ENCODE peak calls at places on chromosomes 3 and 15, in six cellular contexts. Q is upper lobe of right lung, Y is GM12878, O is tibial nerve, D is cardiac muscle cell, M is mammary epithelial cell. S is an unnamed sample.

GRCh38 chr15:31560643-31561042 is 234.0 kb downstream of the KLF13 start:
- DNase-seq in D (no peak), Q (no peak), M (no peak), O (no peak), Y (no peak), S (no peak)

GRCh38 chr15:100987143-100987542 is 68.0 kb downstream of the LRRK1 start:
- DNase-seq in Q (no peak), D (no peak), M (no peak), O (no peak), Y (no peak), S (no peak)

GRCh38 chr3:45560270-45561020 is 34.1 kb upstream of the LIMD1 start:
- DNase-seq in D (no peak), Q (no peak), O (peak; percentile 71), M (no peak), Y (no peak), S (no peak)

GRCh38 chr3:28923994-28924393 is 356.9 kb upstream of the RBMS3 start:
- DNase-seq in D (no peak), Q (no peak), M (no peak), Y (no peak), O (no peak), S (no peak)

GRCh38 chr15:82045179-82045891 is 483 bp downstream of the MEX3B start:
- DNase-seq in Y (no peak), M (peak; percentile 46), D (peak; percentile 78), O (peak; percentile 22), Q (no peak), S (peak; percentile 37)

GRCh38 chr15:41806291-41807181 is 21.4 kb upstream of the JMJD7 start:
- DNase-seq in Y (no peak), O (no peak), Q (no peak), M (peak; percentile 88), D (peak; percentile 78), S (no peak)

GRCh38 chr15:41284425-41285177 is 47.8 kb downstream of the OIP5 start:
- DNase-seq in Y (no peak), O (no peak), D (peak; percentile 42), M (peak; percentile 23), Q (no peak), S (peak; percentile 45)

GRCh38 chr3:196813903-196814302 is 53.8 kb upstream of the SENP5 start:
- DNase-seq in Y (no peak), O (no peak), M (no peak), Q (no peak), D (no peak), S (no peak)

GRCh38 chr15:90588427-90588826 is 58.7 kb downstream of the CRTC3 start:
- DNase-seq in Q (no peak), O (no peak), M (peak; percentile 7), Y (no peak), D (no peak), S (peak; percentile 44)

GRCh38 chr15:45714501-45715488 is 80.0 kb downstream of the SQOR start:
- DNase-seq in M (peak; percentile 43), D (peak; percentile 78), Y (no peak), Q (no peak), O (peak; percentile 35), S (peak; percentile 69)

DNA sequence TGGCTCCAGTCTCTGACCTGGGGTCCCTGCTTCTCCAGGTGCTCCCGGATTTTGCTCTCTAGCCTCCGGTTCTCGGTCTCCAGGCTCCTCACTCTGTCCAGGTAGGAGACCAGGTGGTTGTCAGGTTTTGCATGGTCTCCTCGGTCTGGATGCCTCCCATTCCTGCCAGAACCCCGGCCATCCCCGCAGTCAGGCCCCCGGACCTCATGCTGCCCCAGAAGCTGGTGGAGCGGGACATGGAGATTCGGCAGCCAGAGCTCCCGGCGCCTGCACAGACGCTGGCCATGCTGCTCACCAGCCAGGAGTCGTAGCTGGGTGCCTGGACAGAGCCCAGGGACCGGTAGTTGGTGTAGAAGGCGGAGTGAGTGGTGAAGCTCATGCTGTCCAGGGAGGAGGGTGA is 3.6 kb upstream of the CCNL1 start:
- DNase-seq in M (no peak), O (no peak), Y (no peak), Q (no peak), D (no peak), S (no peak)
- TF ChIP-seq CTCF in M (no peak), O (no peak), Y (no peak), Q (no peak), D (no peak), S (no peak)

GRCh38 chr3:56061227-56061626 is 407.0 kb downstream of the ERC2 start:
- DNase-seq in O (no peak), D (no peak), Q (no peak), Y (no peak), M (no peak), S (no peak)
- H3K4me3 ChIP-seq in O (no peak overlapping the region), D (no peak overlapping the region), Q (no peak overlapping the region), Y (no peak overlapping the region), M (no peak overlapping the region), S (no peak overlapping the region)

DNA sequence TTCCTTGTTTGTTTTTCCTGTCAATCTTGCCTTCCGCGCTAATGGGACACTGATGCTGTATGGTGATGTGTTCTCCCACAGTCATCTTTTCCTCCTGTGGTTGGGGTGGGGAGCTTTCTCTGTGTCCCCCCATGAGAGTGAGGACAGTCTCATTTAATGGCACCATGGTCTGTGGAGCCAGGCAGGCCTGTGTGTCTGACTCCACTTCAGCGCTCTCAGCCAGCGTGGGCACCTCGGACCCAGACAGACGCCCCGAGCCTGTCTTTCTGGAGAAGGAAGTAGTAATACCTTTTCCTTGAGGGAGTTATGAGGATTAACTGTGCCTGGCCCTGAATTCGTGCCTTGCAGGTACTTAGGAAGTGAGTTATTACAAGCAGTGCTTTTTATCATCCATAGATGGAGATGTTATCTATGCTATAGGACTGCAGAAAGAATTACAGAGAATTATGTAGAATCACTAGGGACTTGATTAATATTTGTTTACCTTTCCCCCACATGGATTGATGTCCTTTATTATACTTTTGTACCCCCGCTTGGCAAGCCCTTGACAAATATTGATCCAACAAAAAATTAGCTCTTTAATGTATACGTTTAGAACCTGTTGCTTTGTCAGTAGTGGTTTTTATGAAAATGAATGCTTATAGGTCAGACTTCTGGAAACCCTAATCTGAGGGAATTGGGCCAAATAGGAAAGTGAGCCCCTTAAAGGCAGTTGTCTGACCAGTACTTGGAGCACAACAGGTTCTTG is 152.4 kb downstream of the PGPEP1L start:
- DNase-seq in Q (no peak), D (no peak), Y (no peak), M (no peak), O (no peak), S (no peak)
- TF ChIP-seq CTCF in Q (no peak), D (no peak), Y (no peak), M (no peak), O (no peak), S (no peak)

GRCh38 chr3:59473580-59473979 is 423.8 kb upstream of the CFAP20DC start:
- DNase-seq in O (no peak), D (no peak), Q (no peak), Y (no peak), M (no peak), S (no peak)
- H3K4me3 ChIP-seq in O (no peak overlapping the region), D (no peak overlapping the region), Q (no peak overlapping the region), Y (no peak overlapping the region), M (no peak overlapping the region), S (no peak overlapping the region)

GRCh38 chr3:53030864-53031445 is 14.9 kb downstream of the SFMBT1 start:
- DNase-seq in O (no peak), D (no peak), Y (no peak), M (peak; percentile 52), Q (no peak), S (peak; percentile 30)

GRCh38 chr3:53026423-53027162 is 19.3 kb downstream of the SFMBT1 start:
- DNase-seq in D (no peak), O (no peak), M (no peak), Y (no peak), Q (no peak), S (peak; percentile 19)

GRCh38 chr3:53027254-53027844 is 18.5 kb downstream of the SFMBT1 start:
- DNase-seq in Q (no peak), Y (no peak), M (no peak), O (no peak), D (peak; percentile 11), S (no peak)

GRCh38 chr3:53032609-53033008 is 13.3 kb downstream of the SFMBT1 start:
- DNase-seq in O (no peak), M (no peak), Q (no peak), Y (no peak), D (no peak), S (no peak)

GRCh38 chr3:53028641-53029040 is 17.2 kb downstream of the SFMBT1 start:
- DNase-seq in D (no peak), M (no peak), Q (no peak), Y (no peak), O (no peak), S (no peak)
- TF ChIP-seq CTCF in D (no peak), M (no peak), Q (no peak), Y (no peak), O (no peak), S (no peak)

GRCh38 chr15:80403712-80404056 is 498 bp upstream of the ARNT2 start:
- DNase-seq in D (peak; percentile 64), Q (peak; percentile 71), M (no peak), O (no peak), Y (no peak), S (no peak)
- H3K4me3 ChIP-seq in D (peak overlapping the region; percentile 76), Q (peak overlapping the region; percentile 50), M (no peak overlapping the region), O (peak overlapping the region; percentile 65), Y (no peak overlapping the region), S (no peak overlapping the region)

DNA sequence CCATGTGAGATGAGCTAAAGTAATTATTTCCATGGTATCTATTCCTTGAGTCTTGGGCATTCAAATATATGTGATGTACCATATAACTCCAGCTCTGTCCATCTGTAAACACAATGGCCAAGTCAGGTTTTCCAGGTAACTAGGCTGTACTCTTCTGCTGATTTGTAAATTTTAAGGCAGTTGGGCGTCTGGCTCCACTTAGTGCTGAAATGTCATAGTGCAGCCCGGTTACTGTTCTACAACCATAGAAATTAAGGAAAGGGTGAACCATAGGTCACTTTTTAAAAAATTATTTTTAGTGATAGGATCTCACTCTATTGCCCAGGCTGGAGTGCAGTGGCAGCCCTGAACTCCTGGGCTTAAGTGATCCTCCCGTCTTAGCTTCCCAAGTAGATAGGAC is 44.7 kb upstream of the GOLM2 start:
- DNase-seq in D (no peak), Y (no peak), Q (no peak), O (no peak), M (no peak), S (no peak)
- TF ChIP-seq CTCF in D (no peak), Y (no peak), Q (no peak), O (no peak), M (no peak), S (no peak)

S was measured in GM12865.